ENCODE peak calls at places on chromosomes 2 and 18, in four cellular contexts. X is tibial artery; V is fibroblast of lung; S is CD8-positive, alpha-beta memory T cell. Z is an unnamed sample.

GRCh38 chr18:62183578-62184195 is 3.2 kb downstream of the PIGN start:
- DNase-seq in X (no peak), V (peak; percentile 77), S (peak; percentile 52), Z (no peak)

GRCh38 chr18:76202322-76202721 is 292.7 kb downstream of the ZNF516 start:
- DNase-seq in S (no peak), X (no peak), V (no peak), Z (no peak)

GRCh38 chr18:3664563-3665178 is 214.7 kb downstream of the TGIF1 start:
- DNase-seq in V (no peak), S (no peak), X (no peak), Z (no peak)

GRCh38 chr18:11008544-11008943 is 140.8 kb downstream of the PIEZO2 start:
- DNase-seq in S (no peak), X (no peak), V (no peak), Z (no peak)

GRCh38 chr18:77254711-77255110 is 5.1 kb downstream of the GALR1 start:
- DNase-seq in S (no peak), X (no peak), V (no peak), Z (no peak)

GRCh38 chr2:235300368-235301201 is 193.3 kb upstream of the AGAP1 start:
- DNase-seq in X (no peak), S (no peak), V (peak; percentile 84), Z (no peak)

GRCh38 chr18:55102508-55102907 is 143.2 kb upstream of the CCDC68 start:
- DNase-seq in X (no peak), V (no peak), S (no peak), Z (no peak)

GRCh38 chr18:77112161-77112801 is 20.3 kb downstream of the MBP start:
- DNase-seq in V (no peak), S (no peak), X (no peak), Z (no peak)

GRCh38 chr2:10378189-10378588 is 69.9 kb downstream of the ODC1 start:
- DNase-seq in X (no peak), S (peak; percentile 37), V (no peak), Z (no peak)

GRCh38 chr2:108189316-108189715 is 50.5 kb upstream of the SULT1C3 start:
- DNase-seq in V (no peak), S (no peak), X (no peak), Z (no peak)

GRCh38 chr2:105789745-105790466 is 45.2 kb downstream of the NCK2 start:
- DNase-seq in V (peak; percentile 67), S (peak; percentile 55), X (peak; percentile 61), Z (peak; percentile 64)

GRCh38 chr18:58856881-58857280 is 7.8 kb upstream of the ZNF532 start:
- DNase-seq in V (peak; percentile 60), X (no peak), S (no peak), Z (no peak)

GRCh38 chr18:72612894-72613537 is 68.9 kb upstream of the CBLN2 start:
- DNase-seq in S (no peak), X (no peak), V (no peak), Z (no peak)

GRCh38 chr18:28176933-28177827 is at the start of gene CDH2:
- DNase-seq in V (peak; percentile 71), S (no peak), X (no peak), Z (no peak)

GRCh38 chr18:48122816-48123215 is 192.4 kb upstream of the SMAD2 start:
- DNase-seq in S (no peak), V (no peak), X (no peak), Z (no peak)

GRCh38 chr2:175167076-175167791 is 769 bp downstream of the ATF2 start:
- DNase-seq in S (no peak), X (peak; percentile 45), V (peak; percentile 34), Z (no peak)

GRCh38 chr2:9430316-9431293 is 7.2 kb downstream of the CPSF3 start:
- DNase-seq in S (no peak), V (no peak), X (no peak), Z (no peak)

GRCh38 chr2:209566250-209566649 is 142.4 kb downstream of the MAP2 start:
- DNase-seq in S (no peak), V (no peak), X (no peak), Z (no peak)

GRCh38 chr2:239706407-239706806 is 305.6 kb upstream of the HDAC4 start:
- DNase-seq in S (no peak), X (no peak), V (no peak), Z (no peak)

GRCh38 chr2:99555410-99555809 is 65.6 kb upstream of the REV1 start:
- DNase-seq in V (no peak), S (no peak), X (no peak), Z (no peak)

GRCh38 chr2:960064-960736 is 9.6 kb downstream of the SNTG2 start:
- DNase-seq in S (no peak), V (no peak), X (no peak), Z (no peak)

GRCh38 chr2:229636568-229636967 is 77.8 kb downstream of the DNER start:
- DNase-seq in S (no peak), V (no peak), X (no peak), Z (no peak)

GRCh38 chr2:66869076-66869475 is 434.2 kb downstream of the MEIS1 start:
- DNase-seq in X (no peak), V (peak; percentile 75), S (no peak), Z (no peak)
- H3K4me1 ChIP-seq in X (no peaks in the 10 kb centered on the region), V (peaks cover 40% of the 10 kb centered on the region), S (no peaks in the 10 kb centered on the region), Z (no peaks in the 10 kb centered on the region)

GRCh38 chr2:173957517-173957916 is 7.7 kb downstream of the SP3 start:
- DNase-seq in X (no peak), S (no peak), V (peak; percentile 26), Z (no peak)

GRCh38 chr2:173955867-173956266 is 9.3 kb downstream of the SP3 start:
- DNase-seq in X (no peak), V (no peak), S (no peak), Z (no peak)

GRCh38 chr2:173958198-173958846 is 6.9 kb downstream of the SP3 start:
- DNase-seq in V (no peak), X (no peak), S (no peak), Z (no peak)

GRCh38 chr2:173955004-173955403 is 10.2 kb downstream of the SP3 start:
- DNase-seq in V (no peak), X (no peak), S (peak; percentile 18), Z (no peak)

GRCh38 chr2:173956454-173956853 is 8.7 kb downstream of the SP3 start:
- DNase-seq in S (no peak), X (no peak), V (no peak), Z (no peak)
- H3K4me1 ChIP-seq in S (peaks cover 90% of the 10 kb centered on the region), X (peaks cover 98% of the 10 kb centered on the region), V (no peaks in the 10 kb centered on the region), Z (peaks cover 23% of the 10 kb centered on the region)

GRCh38 chr2:164789986-164790385 is 51.6 kb downstream of the COBLL1 start:
- DNase-seq in S (no peak), X (no peak), V (no peak), Z (no peak)
- H3K4me1 ChIP-seq in S (no peaks in the 10 kb centered on the region), X (peaks cover 97% of the 10 kb centered on the region), V (peaks cover 5% of the 10 kb centered on the region), Z (no peaks in the 10 kb centered on the region)

GRCh38 chr2:136167721-136168470 is 49.9 kb upstream of the CXCR4 start:
- DNase-seq in V (no peak), X (no peak), S (no peak), Z (no peak)
- H3K4me1 ChIP-seq in V (no peaks in the 10 kb centered on the region), X (no peaks in the 10 kb centered on the region), S (peaks cover 2% of the 10 kb centered on the region), Z (peaks cover 7% of the 10 kb centered on the region)

DNA sequence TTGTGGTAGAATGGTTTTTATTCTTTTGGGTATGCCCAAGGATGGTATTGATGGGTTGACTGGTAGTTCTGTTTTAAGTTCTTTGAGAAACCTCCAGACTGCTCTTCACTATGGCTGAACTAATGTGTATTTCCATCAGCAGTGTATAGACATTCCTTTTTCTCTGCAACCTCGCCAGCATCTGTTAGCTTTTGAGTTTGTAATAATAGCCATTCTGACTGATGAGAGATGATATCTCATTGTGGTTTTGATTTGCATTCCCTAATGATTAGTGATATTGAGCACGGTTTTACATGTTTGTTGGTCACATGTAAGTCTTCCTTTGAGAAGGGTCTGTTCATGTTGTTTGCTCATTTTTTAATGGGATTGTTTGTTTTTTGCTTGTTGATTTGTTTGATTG is 1348.7 kb upstream of the NXPH2 start:
- DNase-seq in S (no peak), V (no peak), X (no peak), Z (no peak)
- H3K4me1 ChIP-seq in S (no peaks in the 10 kb centered on the region), V (no peaks in the 10 kb centered on the region), X (no peaks in the 10 kb centered on the region), Z (no peaks in the 10 kb centered on the region)

GRCh38 chr2:3520591-3520990 is 1.3 kb upstream of the ADI1 start:
- DNase-seq in V (no peak), S (no peak), X (no peak), Z (no peak)
- H3K4me1 ChIP-seq in V (peaks cover 14% of the 10 kb centered on the region), S (peaks cover 26% of the 10 kb centered on the region), X (peaks cover 61% of the 10 kb centered on the region), Z (peaks cover 6% of the 10 kb centered on the region)

DNA sequence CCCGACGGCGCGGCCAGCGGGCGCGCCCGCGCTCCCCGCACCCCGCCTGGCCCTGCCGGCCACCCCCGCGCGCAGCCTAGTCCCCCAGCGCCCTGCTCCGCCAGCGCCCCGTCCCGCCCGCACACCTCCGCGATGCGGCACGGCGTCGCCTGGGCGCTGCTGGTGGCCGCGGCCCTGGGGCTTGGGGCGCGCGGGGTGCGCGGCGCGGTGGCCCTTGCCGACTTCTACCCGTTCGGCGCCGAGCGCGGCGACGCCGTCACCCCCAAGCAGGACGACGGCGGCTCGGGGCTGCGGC is 235 bp downstream of the SNED1 start:
- DNase-seq in X (no peak), S (no peak), V (no peak), Z (no peak)
- H3K4me1 ChIP-seq in X (peaks cover 55% of the 10 kb centered on the region), S (no peaks in the 10 kb centered on the region), V (peaks cover 19% of the 10 kb centered on the region), Z (no peaks in the 10 kb centered on the region)

GRCh38 chr2:61535449-61535848 is 2.7 kb downstream of the XPO1 start:
- DNase-seq in S (no peak), X (no peak), V (peak; percentile 11), Z (no peak)
- H3K4me1 ChIP-seq in S (peaks cover 39% of the 10 kb centered on the region), X (peaks cover 55% of the 10 kb centered on the region), V (peaks cover 3% of the 10 kb centered on the region), Z (peaks cover 21% of the 10 kb centered on the region)

GRCh38 chr18:46405832-46406538 is 251.0 kb downstream of the LOXHD1 start:
- DNase-seq in S (no peak), V (no peak), X (no peak), Z (no peak)

GRCh38 chr18:46400449-46400848 is 256.6 kb downstream of the LOXHD1 start:
- DNase-seq in V (no peak), S (no peak), X (no peak), Z (no peak)

GRCh38 chr18:46402396-46402795 is 254.6 kb downstream of the LOXHD1 start:
- DNase-seq in X (no peak), V (no peak), S (no peak), Z (no peak)

GRCh38 chr18:46401486-46402115 is 255.4 kb downstream of the LOXHD1 start:
- DNase-seq in V (no peak), X (no peak), S (no peak), Z (no peak)

DNA sequence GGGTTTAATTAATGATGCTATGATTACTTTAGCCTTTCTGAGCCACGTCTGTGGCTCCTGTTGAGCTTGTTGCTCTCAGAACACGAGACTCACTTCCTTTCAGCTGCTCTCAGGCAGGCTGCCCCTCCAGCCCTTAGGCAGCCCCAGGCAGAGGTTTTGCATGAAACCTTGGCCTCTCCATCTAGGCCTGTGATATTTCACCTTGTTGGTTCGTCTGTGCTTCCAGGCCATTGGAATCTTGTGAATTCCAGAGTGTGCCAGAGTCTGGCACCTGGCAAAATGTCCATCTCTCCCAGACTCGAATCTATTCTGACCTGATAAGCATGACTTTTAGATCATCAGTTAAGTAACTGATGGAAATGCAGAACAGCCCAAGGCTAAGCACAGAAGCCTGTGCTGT is 254.1 kb downstream of the LOXHD1 start:
- DNase-seq in X (no peak), S (no peak), V (no peak), Z (no peak)
- H3K4me1 ChIP-seq in X (peaks cover 18% of the 10 kb centered on the region), S (no peaks in the 10 kb centered on the region), V (no peaks in the 10 kb centered on the region), Z (no peaks in the 10 kb centered on the region)

Z was measured in effector memory CD4-positive, alpha-beta T cell.